ENCODE peak calls at places on chromosomes 11 and 22, in four cellular contexts. One of them, this sample, is unnamed. For H3K36me3, the result is how much of the 10 kb centered on the place peaks cover.

GRCh38 chr11:125070699-125071254 is 7.7 kb downstream of the SLC37A2 start:
- DNase-seq in cardiac muscle cell: peak
- DNase-seq in pancreas: no peak
- DNase-seq in Peyer's patch: peak
- DNase-seq in this sample: peak

GRCh38 chr11:2777871-2778629 is 78.3 kb upstream of the KCNQ1OT1 start:
- DNase-seq in Peyer's patch: peak
- DNase-seq in cardiac muscle cell: no peak
- DNase-seq in pancreas: no peak
- DNase-seq in this sample: no peak

GRCh38 chr22:30310881-30311771 is 15.6 kb downstream of the TBC1D10A start:
- DNase-seq in cardiac muscle cell: peak
- DNase-seq in Peyer's patch: no peak
- DNase-seq in pancreas: peak
- DNase-seq in this sample: no peak

GRCh38 chr22:49595465-49596078 is 232.1 kb downstream of the BRD1 start:
- DNase-seq in cardiac muscle cell: no peak
- DNase-seq in pancreas: no peak
- DNase-seq in Peyer's patch: no peak
- DNase-seq in this sample: no peak

GRCh38 chr11:104435498-104435897 is 271.6 kb upstream of the PDGFD start:
- DNase-seq in cardiac muscle cell: no peak
- DNase-seq in Peyer's patch: no peak
- DNase-seq in pancreas: no peak
- DNase-seq in this sample: no peak

GRCh38 chr11:12944889-12945288 is 64.2 kb upstream of the RASSF10 start:
- DNase-seq in pancreas: no peak
- DNase-seq in Peyer's patch: no peak
- DNase-seq in cardiac muscle cell: no peak
- DNase-seq in this sample: no peak

GRCh38 chr11:6489338-6489737 is 7.7 kb upstream of the DNHD1 start:
- DNase-seq in pancreas: no peak
- DNase-seq in cardiac muscle cell: no peak
- DNase-seq in Peyer's patch: no peak
- DNase-seq in this sample: no peak

GRCh38 chr22:19378362-19378711 is 53.2 kb downstream of the HIRA start:
- DNase-seq in cardiac muscle cell: no peak
- DNase-seq in pancreas: no peak
- DNase-seq in Peyer's patch: no peak
- DNase-seq in this sample: no peak

GRCh38 chr11:9675691-9676090 is 11.8 kb downstream of the SWAP70 start:
- DNase-seq in pancreas: no peak
- DNase-seq in Peyer's patch: no peak
- DNase-seq in cardiac muscle cell: no peak
- DNase-seq in this sample: no peak

GRCh38 chr11:27161071-27161470 is 120.5 kb downstream of the BBOX1 start:
- DNase-seq in pancreas: no peak
- DNase-seq in cardiac muscle cell: no peak
- DNase-seq in Peyer's patch: no peak
- DNase-seq in this sample: no peak

GRCh38 chr22:27515091-27515523 is 286.4 kb downstream of the MN1 start:
- DNase-seq in pancreas: no peak
- DNase-seq in cardiac muscle cell: peak
- DNase-seq in Peyer's patch: no peak
- DNase-seq in this sample: no peak

GRCh38 chr22:46734830-46735453 is 3.1 kb downstream of the CERK start:
- DNase-seq in Peyer's patch: peak
- DNase-seq in cardiac muscle cell: no peak
- DNase-seq in pancreas: peak
- DNase-seq in this sample: peak

GRCh38 chr11:27174026-27174425 is 133.4 kb downstream of the BBOX1 start:
- DNase-seq in Peyer's patch: no peak
- DNase-seq in cardiac muscle cell: no peak
- DNase-seq in pancreas: no peak
- DNase-seq in this sample: no peak

GRCh38 chr22:50691521-50691920 is 18.9 kb downstream of the SHANK3 start:
- DNase-seq in Peyer's patch: no peak
- DNase-seq in pancreas: no peak
- DNase-seq in cardiac muscle cell: peak
- DNase-seq in this sample: no peak

GRCh38 chr22:28759861-28760560 is 12.5 kb upstream of the CCDC117 start:
- DNase-seq in cardiac muscle cell: no peak
- DNase-seq in pancreas: no peak
- DNase-seq in Peyer's patch: no peak
- DNase-seq in this sample: no peak

GRCh38 chr11:9687736-9688494 is 24.0 kb downstream of the SWAP70 start:
- DNase-seq in cardiac muscle cell: peak
- DNase-seq in pancreas: no peak
- DNase-seq in Peyer's patch: no peak
- DNase-seq in this sample: no peak

GRCh38 chr11:73872746-73873412 is 3.8 kb downstream of the COA4 start:
- DNase-seq in pancreas: no peak
- DNase-seq in cardiac muscle cell: no peak
- DNase-seq in Peyer's patch: no peak
- DNase-seq in this sample: no peak

GRCh38 chr11:35174666-35175065 is 35.7 kb downstream of the CD44 start:
- DNase-seq in cardiac muscle cell: peak
- DNase-seq in Peyer's patch: no peak
- DNase-seq in pancreas: no peak
- DNase-seq in this sample: no peak

GRCh38 chr22:26589367-26589844 is 526 bp downstream of the TPST2 start:
- DNase-seq in pancreas: no peak
- DNase-seq in cardiac muscle cell: peak
- DNase-seq in Peyer's patch: peak
- DNase-seq in this sample: peak

GRCh38 chr11:73262851-73263495 is 9.2 kb upstream of the P2RY6 start:
- DNase-seq in pancreas: no peak
- DNase-seq in Peyer's patch: no peak
- DNase-seq in cardiac muscle cell: peak
- DNase-seq in this sample: no peak

GRCh38 chr11:15737326-15737725 is 619.0 kb downstream of the SOX6 start:
- DNase-seq in Peyer's patch: no peak
- DNase-seq in pancreas: no peak
- DNase-seq in cardiac muscle cell: no peak
- DNase-seq in this sample: no peak

GRCh38 chr22:32764330-32765116 is 37.0 kb upstream of the TIMP3 start:
- DNase-seq in Peyer's patch: no peak
- DNase-seq in cardiac muscle cell: peak
- DNase-seq in pancreas: no peak
- DNase-seq in this sample: no peak

GRCh38 chr11:128684582-128685382 is 9.1 kb upstream of the FLI1 start:
- DNase-seq in pancreas: no peak
- DNase-seq in cardiac muscle cell: no peak
- DNase-seq in Peyer's patch: no peak
- DNase-seq in this sample: no peak

GRCh38 chr11:20034941-20035340 is 125.3 kb downstream of the DBX1 start:
- DNase-seq in cardiac muscle cell: no peak
- DNase-seq in Peyer's patch: no peak
- DNase-seq in pancreas: no peak
- DNase-seq in this sample: no peak

GRCh38 chr11:20032127-20032526 is 128.1 kb downstream of the DBX1 start:
- DNase-seq in Peyer's patch: no peak
- DNase-seq in pancreas: no peak
- DNase-seq in cardiac muscle cell: no peak
- DNase-seq in this sample: no peak

GRCh38 chr11:20035375-20035700 is 124.9 kb downstream of the DBX1 start:
- DNase-seq in Peyer's patch: no peak
- DNase-seq in cardiac muscle cell: no peak
- DNase-seq in pancreas: no peak
- DNase-seq in this sample: no peak

GRCh38 chr11:20032577-20033265 is 127.6 kb downstream of the DBX1 start:
- DNase-seq in Peyer's patch: no peak
- DNase-seq in pancreas: no peak
- DNase-seq in cardiac muscle cell: no peak
- DNase-seq in this sample: no peak

DNA sequence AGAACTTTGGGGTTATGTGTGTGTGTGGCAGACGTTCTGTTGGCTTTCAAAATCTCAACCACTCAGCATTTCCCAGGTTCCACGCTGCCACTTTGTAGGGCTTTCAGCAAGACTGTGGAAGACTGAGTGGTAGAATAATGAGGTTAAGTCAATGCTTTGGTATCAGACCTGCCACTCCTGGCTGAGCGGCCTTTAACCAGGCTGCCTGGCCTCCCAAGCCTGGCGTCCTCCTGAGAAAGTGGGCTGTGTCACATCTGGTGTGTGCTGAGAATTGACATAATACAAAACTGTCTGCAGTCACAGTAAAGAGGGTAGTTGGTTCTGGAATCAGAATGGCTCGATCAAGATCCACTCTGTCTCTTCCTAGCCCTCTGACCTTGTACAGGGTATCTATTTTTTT is 126.5 kb downstream of the DBX1 start:
- DNase-seq in cardiac muscle cell: no peak
- DNase-seq in pancreas: peak
- DNase-seq in Peyer's patch: no peak
- DNase-seq in this sample: no peak
- TF ChIP-seq CTCF in cardiac muscle cell: no peak
- TF ChIP-seq CTCF in pancreas: no peak
- TF ChIP-seq CTCF in Peyer's patch: no peak
- TF ChIP-seq CTCF in this sample: no peak

GRCh38 chr11:96119211-96119610 is 195.3 kb upstream of the MTMR2 start:
- DNase-seq in Peyer's patch: no peak
- DNase-seq in pancreas: no peak
- DNase-seq in cardiac muscle cell: no peak
- DNase-seq in this sample: no peak
- H3K36me3 ChIP-seq in Peyer's patch: under half
- H3K36me3 ChIP-seq in pancreas: under half
- H3K36me3 ChIP-seq in cardiac muscle cell: under half
- H3K36me3 ChIP-seq in this sample: under half

GRCh38 chr22:41320416-41321240 is 19.3 kb downstream of the ZC3H7B start:
- DNase-seq in pancreas: no peak
- DNase-seq in Peyer's patch: no peak
- DNase-seq in cardiac muscle cell: no peak
- DNase-seq in this sample: no peak
- TF ChIP-seq CTCF in pancreas: no peak
- TF ChIP-seq CTCF in Peyer's patch: no peak
- TF ChIP-seq CTCF in cardiac muscle cell: no peak
- TF ChIP-seq CTCF in this sample: no peak

DNA sequence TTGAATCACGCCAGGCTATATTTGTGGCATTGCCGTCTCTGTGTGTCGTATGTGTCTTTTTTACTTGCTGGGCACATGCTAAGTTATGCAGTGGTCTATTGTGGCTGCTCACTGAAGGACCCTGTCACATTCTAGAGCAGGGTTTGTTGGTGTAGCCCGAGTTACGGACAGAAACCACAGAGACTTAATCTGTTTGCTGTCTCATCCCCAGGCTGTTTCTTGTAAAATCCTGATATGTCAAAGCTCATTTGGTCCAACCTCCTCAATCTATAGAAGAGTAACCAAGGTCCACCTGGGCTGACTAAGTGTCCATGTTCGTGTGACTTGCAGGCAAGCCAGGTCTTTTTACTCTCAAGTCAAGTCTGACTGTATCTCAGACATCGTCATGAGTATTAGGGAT is 5.0 kb downstream of the DPF2 start:
- DNase-seq in cardiac muscle cell: no peak
- DNase-seq in pancreas: no peak
- DNase-seq in Peyer's patch: no peak
- DNase-seq in this sample: no peak
- H3K36me3 ChIP-seq in cardiac muscle cell: under half
- H3K36me3 ChIP-seq in pancreas: under half
- H3K36me3 ChIP-seq in Peyer's patch: under half
- H3K36me3 ChIP-seq in this sample: under half

DNA sequence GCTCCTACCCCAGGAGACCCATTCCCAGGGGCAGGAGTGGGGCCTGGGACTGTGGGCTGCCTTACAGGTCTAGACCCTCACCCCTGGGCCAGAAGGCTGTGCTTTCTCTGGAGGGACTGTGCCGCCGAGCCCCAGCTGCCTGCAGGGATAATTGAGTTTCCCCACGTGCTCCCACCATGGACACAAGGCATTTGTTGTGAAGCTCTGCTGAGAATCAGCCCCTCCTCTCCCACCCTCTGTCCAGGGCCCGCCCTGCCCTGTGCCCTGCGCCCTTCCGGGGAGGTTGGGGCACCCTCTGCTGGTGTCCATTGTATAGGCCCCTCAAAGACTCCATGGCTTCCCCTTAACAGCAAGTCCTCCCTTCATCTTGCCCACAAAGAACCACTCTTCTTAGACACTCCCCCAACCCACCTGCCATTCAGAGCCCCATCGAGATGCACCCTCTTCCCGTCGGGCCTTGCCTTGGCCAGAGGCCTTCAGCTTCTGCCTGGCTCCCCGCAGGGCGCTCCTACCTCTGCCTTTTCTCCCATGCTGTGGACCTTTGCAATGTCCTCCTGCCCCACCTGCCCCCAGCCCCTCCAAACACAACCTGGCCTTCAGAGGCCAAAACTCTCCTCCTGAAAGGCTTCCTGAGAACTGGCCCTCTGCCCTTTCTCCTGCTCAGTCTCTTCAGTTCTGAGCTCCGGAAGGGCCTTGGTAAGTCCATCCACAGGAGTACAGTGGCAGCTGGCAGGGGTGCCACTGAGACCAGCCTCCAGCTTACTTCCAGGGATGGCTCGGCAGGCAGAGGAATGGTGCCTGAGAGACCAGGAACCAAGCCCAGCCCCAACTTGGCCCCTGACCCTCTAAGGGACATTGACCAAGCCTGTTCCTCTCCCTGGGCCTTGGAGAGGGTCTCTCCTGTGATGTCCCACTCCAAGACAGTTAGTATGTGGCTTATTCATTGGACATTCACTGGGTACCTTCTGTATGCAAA is 22.4 kb downstream of the DUSP8 start:
- DNase-seq in pancreas: no peak
- DNase-seq in cardiac muscle cell: no peak
- DNase-seq in Peyer's patch: no peak
- DNase-seq in this sample: no peak
- TF ChIP-seq CTCF in pancreas: no peak
- TF ChIP-seq CTCF in cardiac muscle cell: no peak
- TF ChIP-seq CTCF in Peyer's patch: no peak
- TF ChIP-seq CTCF in this sample: peak

DNA sequence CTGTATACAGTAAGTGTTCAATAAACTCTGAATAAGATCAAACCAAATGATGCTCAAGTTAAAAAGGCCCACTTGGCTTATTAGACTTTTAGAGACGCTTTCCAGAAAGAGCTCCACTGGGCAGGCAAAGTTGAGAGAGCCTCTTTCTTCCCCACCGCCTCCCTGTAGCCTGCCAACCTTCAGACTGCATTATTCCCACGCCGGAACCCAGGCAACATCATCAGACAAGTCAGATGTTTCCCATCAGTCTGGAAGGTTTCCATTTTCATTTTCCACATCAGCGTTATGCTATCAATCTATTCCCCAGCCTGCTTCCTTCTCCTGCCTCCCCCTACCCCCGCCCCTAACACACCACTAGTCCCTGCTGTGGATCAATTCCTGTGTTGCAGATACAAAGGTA is 184.9 kb downstream of the DSCAML1 start:
- DNase-seq in cardiac muscle cell: no peak
- DNase-seq in Peyer's patch: no peak
- DNase-seq in pancreas: no peak
- DNase-seq in this sample: no peak
- H3K36me3 ChIP-seq in cardiac muscle cell: under half
- H3K36me3 ChIP-seq in Peyer's patch: under half
- H3K36me3 ChIP-seq in pancreas: under half
- H3K36me3 ChIP-seq in this sample: under half

GRCh38 chr11:126969865-126970479 is 30.6 kb downstream of the KIRREL3 start:
- DNase-seq in Peyer's patch: no peak
- DNase-seq in cardiac muscle cell: peak
- DNase-seq in pancreas: no peak
- DNase-seq in this sample: no peak
- TF ChIP-seq CTCF in Peyer's patch: no peak
- TF ChIP-seq CTCF in cardiac muscle cell: peak
- TF ChIP-seq CTCF in pancreas: peak
- TF ChIP-seq CTCF in this sample: peak